ENCODE peak calls at places on chromosomes 3 and 15, in five cellular contexts. E, F, O, M and P are unnamed samples.

GRCh38 chr15:41377978-41378377 is 24.3 kb downstream of the NDUFAF1 start:
- DNase-seq in E (no peak), M (no peak), O (no peak), F (no peak), P (no peak)

GRCh38 chr3:76811418-76811817 is 228.5 kb upstream of the ROBO2 start:
- DNase-seq in E (no peak), M (no peak), O (no peak), F (no peak), P (no peak)

GRCh38 chr3:143134446-143134845 is 14.9 kb downstream of the CHST2 start:
- DNase-seq in F (no peak), E (no peak), O (peak; percentile 22), M (no peak), P (no peak)

GRCh38 chr3:48598323-48599076 is 3.4 kb upstream of the COL7A1 start:
- DNase-seq in O (peak; percentile 74), E (no peak), M (peak; percentile 33), F (no peak), P (no peak)

GRCh38 chr15:70956196-70956595 is 63.6 kb downstream of the LRRC49 start:
- DNase-seq in F (no peak), M (no peak), O (peak; percentile 13), E (no peak), P (no peak)

GRCh38 chr3:5053021-5053831 is 68.9 kb upstream of the ARL8B start:
- DNase-seq in E (no peak), M (no peak), O (peak; percentile 95), F (no peak), P (no peak)

GRCh38 chr3:100395674-100396073 is 5.2 kb downstream of the TOMM70 start:
- DNase-seq in F (no peak), M (no peak), O (no peak), E (no peak), P (no peak)

GRCh38 chr3:16319307-16319706 is 54.3 kb downstream of the OXNAD1 start:
- DNase-seq in M (peak; percentile 39), O (no peak), F (peak; percentile 26), E (peak; percentile 79), P (no peak)

GRCh38 chr15:35444557-35445204 is 101.3 kb downstream of the DPH6 start:
- DNase-seq in F (no peak), E (peak; percentile 0), O (peak; percentile 30), M (peak; percentile 61), P (no peak)

GRCh38 chr3:117217355-117217754 is 507.8 kb downstream of the TUSC7 start:
- DNase-seq in E (no peak), F (no peak), M (no peak), O (no peak), P (no peak)

GRCh38 chr3:168933614-168934013 is 729.9 kb downstream of the MECOM start:
- DNase-seq in O (peak; percentile 97), E (no peak), F (no peak), M (no peak), P (no peak)

GRCh38 chr3:52429779-52430415 is 15.0 kb downstream of the SEMA3G start:
- DNase-seq in O (peak; percentile 36), E (no peak), M (no peak), F (no peak), P (no peak)

GRCh38 chr3:171807129-171807675 is 3.1 kb downstream of the PLD1 start:
- DNase-seq in O (no peak), M (no peak), E (no peak), F (no peak), P (no peak)
- H3K4me3 ChIP-seq in O (no peak overlapping the region), M (no peak overlapping the region), E (no peak overlapping the region), F (no peak overlapping the region), P (no peak overlapping the region)

DNA sequence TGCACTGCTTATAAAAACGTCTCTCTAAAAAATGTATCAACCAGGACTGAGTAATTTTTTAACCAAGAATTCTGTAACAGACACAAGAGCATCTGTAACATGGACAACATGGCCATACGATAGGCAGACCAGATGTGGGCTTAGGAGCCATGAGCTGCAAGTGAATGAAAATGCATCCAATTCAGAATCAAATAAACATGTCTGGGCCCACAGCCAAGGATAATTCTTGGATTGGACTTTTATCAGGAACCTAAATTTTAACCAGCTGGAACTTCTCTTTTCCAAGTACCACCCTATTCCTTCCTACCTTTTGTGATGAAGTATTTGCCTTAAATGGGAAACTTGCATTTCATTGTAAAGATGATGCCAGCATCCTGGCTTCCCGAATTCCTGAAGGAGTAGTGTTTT is 4.0 kb downstream of the IL17RD start:
- DNase-seq in M (no peak), E (no peak), F (no peak), O (peak; percentile 44), P (no peak)
- H3K4me3 ChIP-seq in M (no peak overlapping the region), E (no peak overlapping the region), F (no peak overlapping the region), O (no peak overlapping the region), P (no peak overlapping the region)

GRCh38 chr3:128498901-128499530 is 6.0 kb upstream of the GATA2 start:
- DNase-seq in O (no peak), M (no peak), F (no peak), E (no peak), P (no peak)

GRCh38 chr3:128498127-128498626 is 5.2 kb upstream of the GATA2 start:
- DNase-seq in E (no peak), F (no peak), O (no peak), M (no peak), P (no peak)

GRCh38 chr3:128496019-128496601 is 3.1 kb upstream of the GATA2 start:
- DNase-seq in O (no peak), M (no peak), F (no peak), E (no peak), P (no peak)

GRCh38 chr3:128496602-128497304 is 3.8 kb upstream of the GATA2 start:
- DNase-seq in F (peak; percentile 46), O (no peak), M (no peak), E (no peak), P (no peak)

GRCh38 chr3:128497305-128498126 is 4.5 kb upstream of the GATA2 start:
- DNase-seq in F (peak; percentile 65), E (peak; percentile 66), O (no peak), M (peak; percentile 80), P (no peak)
- H3K4me3 ChIP-seq in F (peak overlapping the region; percentile 43), E (peak overlapping the region; percentile 17), O (peak overlapping the region; percentile 57), M (peak overlapping the region; percentile 53), P (peak overlapping the region; percentile 49)

DNA sequence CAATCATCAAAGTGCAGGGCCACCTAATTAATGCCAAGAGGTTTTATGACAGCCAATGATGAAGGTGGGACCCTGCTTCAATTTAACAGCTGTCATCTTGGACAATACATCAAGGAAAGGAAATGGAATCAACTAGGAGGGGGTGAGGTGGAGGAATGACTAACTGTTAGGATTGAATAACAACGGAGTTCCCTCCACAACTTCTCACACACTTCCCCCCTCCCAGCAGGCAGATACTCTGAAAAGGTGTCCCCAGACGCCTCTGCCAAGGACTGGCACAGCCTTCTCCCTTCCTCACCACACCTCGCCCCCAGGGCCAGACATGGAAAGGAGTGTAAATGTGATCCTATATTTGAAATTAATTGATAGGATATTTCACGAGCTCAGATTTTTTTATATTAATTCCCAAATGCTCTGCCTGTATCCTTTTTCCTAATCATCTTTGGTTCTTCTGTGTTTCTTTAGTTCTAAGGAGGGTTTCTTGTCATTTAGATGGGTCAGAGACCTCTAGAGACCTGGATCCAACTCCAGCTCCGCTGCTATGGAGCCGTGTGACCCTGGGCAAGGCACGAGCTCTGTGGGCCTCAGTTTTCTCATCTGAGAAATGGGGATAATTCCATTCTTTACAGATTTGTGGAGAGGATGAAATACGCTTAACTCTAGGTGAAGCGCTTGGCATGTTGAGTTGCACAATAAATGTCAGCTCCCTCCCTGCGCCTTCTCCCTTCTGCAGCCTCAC is 1.1 kb downstream of the DCLK3 start:
- DNase-seq in E (no peak), F (no peak), O (no peak), M (no peak), P (no peak)
- H3K4me3 ChIP-seq in E (no peak overlapping the region), F (peak overlapping the region; percentile 80), O (no peak overlapping the region), M (peak overlapping the region; percentile 42), P (no peak overlapping the region)

GRCh38 chr15:40087991-40088928 is 20.4 kb downstream of the BMF start:
- DNase-seq in O (no peak), M (peak; percentile 59), F (no peak), E (no peak), P (no peak)
- H3K4me3 ChIP-seq in O (no peak overlapping the region), M (no peak overlapping the region), F (no peak overlapping the region), E (no peak overlapping the region), P (no peak overlapping the region)

DNA sequence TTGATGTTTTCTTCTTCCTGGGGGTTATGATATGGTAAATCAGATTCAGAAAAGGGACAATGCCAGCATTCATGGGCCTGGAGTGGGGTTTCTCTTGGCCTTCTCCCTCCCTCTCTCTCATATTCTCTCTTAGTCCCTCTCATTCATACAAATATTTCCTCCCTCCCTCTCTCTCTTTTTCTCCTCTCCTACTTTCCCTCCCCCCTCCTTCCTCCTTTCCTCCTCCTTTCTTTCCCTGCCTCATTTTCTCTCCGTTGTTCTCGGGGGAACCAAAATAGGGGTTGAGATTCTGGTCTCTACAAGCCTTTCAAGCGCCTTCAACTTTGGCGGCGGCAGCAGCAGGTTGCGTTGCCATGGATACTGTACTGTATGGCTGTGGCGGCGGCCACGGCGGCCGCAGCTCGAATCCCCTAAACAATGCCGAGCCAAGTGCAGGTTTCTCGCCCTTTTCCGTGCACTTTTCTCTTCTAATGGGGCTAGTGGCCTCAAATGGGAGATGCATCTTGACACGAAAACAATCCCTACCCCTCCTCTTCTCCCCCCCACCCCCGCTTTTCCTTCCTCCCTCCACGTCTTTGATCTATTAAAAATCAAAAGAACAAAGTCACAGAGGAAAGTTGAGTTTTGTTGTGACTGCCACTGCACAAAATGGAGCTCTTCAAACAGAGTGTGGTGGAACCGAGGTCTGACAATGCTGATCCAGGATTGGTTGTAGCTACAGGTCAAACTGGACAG is 45.2 kb downstream of the ZIC4 start:
- DNase-seq in M (no peak), E (no peak), O (no peak), F (no peak), P (no peak)
- H3K4me3 ChIP-seq in M (no peak overlapping the region), E (no peak overlapping the region), O (peak overlapping the region; percentile 16), F (no peak overlapping the region), P (no peak overlapping the region)

DNA sequence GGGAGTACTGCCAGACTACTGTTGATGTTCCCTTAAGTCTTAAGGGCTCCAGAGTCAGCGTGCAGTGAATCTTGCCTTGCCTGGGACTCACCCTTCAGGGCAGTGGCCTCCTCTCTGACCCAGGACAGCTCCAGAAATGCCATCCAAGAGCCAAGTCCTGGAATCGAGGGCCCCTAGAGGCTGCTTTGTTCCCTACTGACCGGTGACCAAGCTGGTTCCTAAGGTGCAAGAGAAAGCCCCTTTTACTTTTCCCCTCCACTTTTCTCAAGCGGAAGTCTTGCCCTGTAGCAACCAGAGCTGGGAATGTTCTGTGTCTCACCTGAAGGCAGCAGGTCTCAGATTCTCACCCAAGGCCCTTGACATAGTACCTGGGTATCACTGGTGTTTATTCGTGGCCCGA is 238.0 kb downstream of the DOCK3 start:
- DNase-seq in F (no peak), M (no peak), O (no peak), E (no peak), P (no peak)
- H3K4me3 ChIP-seq in F (no peak overlapping the region), M (no peak overlapping the region), O (no peak overlapping the region), E (no peak overlapping the region), P (no peak overlapping the region)

GRCh38 chr15:27669641-27670040 is 429.5 kb downstream of the OCA2 start:
- DNase-seq in O (no peak), M (no peak), E (no peak), F (no peak), P (peak; percentile 96)
- H3K4me3 ChIP-seq in O (no peak overlapping the region), M (no peak overlapping the region), E (no peak overlapping the region), F (no peak overlapping the region), P (no peak overlapping the region)

DNA sequence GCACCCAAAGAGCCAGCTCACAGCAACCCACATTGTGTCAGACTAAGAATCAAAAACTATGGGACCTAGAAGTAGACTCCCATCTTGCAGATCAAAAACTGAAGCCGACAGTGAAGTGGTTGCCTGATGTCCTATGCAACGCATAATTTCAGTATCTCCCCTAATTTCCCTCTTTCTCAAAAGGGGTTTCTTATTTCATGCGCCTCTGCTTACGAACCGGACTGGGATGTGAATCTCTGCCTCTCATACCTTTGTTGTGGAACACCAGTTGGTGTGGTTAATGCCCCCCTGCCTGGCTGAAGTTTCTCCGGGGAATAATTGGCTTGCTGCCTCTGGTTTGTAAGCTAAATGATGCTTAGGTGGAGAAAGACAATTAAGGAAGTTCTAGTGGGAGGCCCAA is 514 bp upstream of the FAM174B start:
- DNase-seq in E (no peak), O (no peak), M (no peak), F (no peak), P (no peak)
- H3K4me3 ChIP-seq in E (no peak overlapping the region), O (peak overlapping the region; percentile 44), M (peak overlapping the region; percentile 44), F (peak overlapping the region; percentile 64), P (peak overlapping the region; percentile 51)